ENCODE peak calls at places on chromosomes 13 and 19, in eight cellular contexts. One of them, this sample, is unnamed.

GRCh38 chr13:77387607-77388200 is 60.8 kb upstream of the MYCBP2 start:
- DNase-seq in fibroblast of pulmonary artery: no peak
- DNase-seq in transverse colon: no peak
- DNase-seq in astrocyte of the spinal cord: no peak
- DNase-seq in spleen: no peak
- DNase-seq in heart left ventricle: no peak
- DNase-seq in mucosa of descending colon: no peak
- DNase-seq in ovary: no peak
- DNase-seq in this sample: no peak

GRCh38 chr19:39448271-39448670 is 2.9 kb downstream of the SUPT5H start:
- DNase-seq in mucosa of descending colon: no peak
- DNase-seq in spleen: peak; percentile 81
- DNase-seq in heart left ventricle: no peak
- DNase-seq in fibroblast of pulmonary artery: no peak
- DNase-seq in transverse colon: no peak
- DNase-seq in astrocyte of the spinal cord: no peak
- DNase-seq in ovary: no peak
- DNase-seq in this sample: no peak

GRCh38 chr19:6725513-6726231 is 5.2 kb upstream of the C3 start:
- DNase-seq in heart left ventricle: no peak
- DNase-seq in ovary: no peak
- DNase-seq in spleen: no peak
- DNase-seq in transverse colon: no peak
- DNase-seq in astrocyte of the spinal cord: no peak
- DNase-seq in fibroblast of pulmonary artery: no peak
- DNase-seq in mucosa of descending colon: no peak
- DNase-seq in this sample: no peak

GRCh38 chr13:48576448-48576993 is 43.6 kb upstream of the RCBTB2 start:
- DNase-seq in fibroblast of pulmonary artery: no peak
- DNase-seq in heart left ventricle: no peak
- DNase-seq in mucosa of descending colon: no peak
- DNase-seq in astrocyte of the spinal cord: no peak
- DNase-seq in transverse colon: no peak
- DNase-seq in spleen: no peak
- DNase-seq in ovary: no peak
- DNase-seq in this sample: no peak

GRCh38 chr19:23787106-23787505 is 28.4 kb upstream of the ZNF681 start:
- DNase-seq in heart left ventricle: no peak
- DNase-seq in fibroblast of pulmonary artery: peak; percentile 4
- DNase-seq in spleen: no peak
- DNase-seq in ovary: no peak
- DNase-seq in mucosa of descending colon: no peak
- DNase-seq in astrocyte of the spinal cord: no peak
- DNase-seq in transverse colon: peak; percentile 37
- DNase-seq in this sample: peak; percentile 49

GRCh38 chr13:112733661-112734379 is 44.0 kb downstream of the ATP11A start:
- DNase-seq in heart left ventricle: no peak
- DNase-seq in mucosa of descending colon: no peak
- DNase-seq in ovary: no peak
- DNase-seq in fibroblast of pulmonary artery: no peak
- DNase-seq in transverse colon: no peak
- DNase-seq in spleen: peak; percentile 25
- DNase-seq in astrocyte of the spinal cord: no peak
- DNase-seq in this sample: no peak

GRCh38 chr13:79646880-79647279 is 165.9 kb downstream of the NDFIP2 start:
- DNase-seq in mucosa of descending colon: no peak
- DNase-seq in ovary: no peak
- DNase-seq in fibroblast of pulmonary artery: no peak
- DNase-seq in heart left ventricle: no peak
- DNase-seq in astrocyte of the spinal cord: no peak
- DNase-seq in transverse colon: no peak
- DNase-seq in spleen: no peak
- DNase-seq in this sample: no peak

GRCh38 chr19:43789029-43789428 is 8.3 kb upstream of the KCNN4 start:
- DNase-seq in fibroblast of pulmonary artery: peak; percentile 72
- DNase-seq in ovary: no peak
- DNase-seq in mucosa of descending colon: no peak
- DNase-seq in transverse colon: no peak
- DNase-seq in spleen: no peak
- DNase-seq in heart left ventricle: no peak
- DNase-seq in astrocyte of the spinal cord: peak; percentile 52
- DNase-seq in this sample: peak; percentile 68

GRCh38 chr19:49042177-49042576 is 1.5 kb upstream of the CGB5 start:
- DNase-seq in heart left ventricle: no peak
- DNase-seq in mucosa of descending colon: no peak
- DNase-seq in astrocyte of the spinal cord: no peak
- DNase-seq in transverse colon: no peak
- DNase-seq in fibroblast of pulmonary artery: no peak
- DNase-seq in spleen: no peak
- DNase-seq in ovary: no peak
- DNase-seq in this sample: peak; percentile 45

GRCh38 chr19:34677386-34678084 is at the start of gene ZNF302:
- DNase-seq in astrocyte of the spinal cord: peak; percentile 99
- DNase-seq in spleen: peak; percentile 98
- DNase-seq in fibroblast of pulmonary artery: peak; percentile 98
- DNase-seq in ovary: peak; percentile 97
- DNase-seq in mucosa of descending colon: peak; percentile 96
- DNase-seq in heart left ventricle: peak; percentile 98
- DNase-seq in transverse colon: peak; percentile 97
- DNase-seq in this sample: peak; percentile 99

GRCh38 chr13:30718661-30719520 is 16.5 kb upstream of the ALOX5AP start:
- DNase-seq in astrocyte of the spinal cord: peak; percentile 90
- DNase-seq in mucosa of descending colon: no peak
- DNase-seq in fibroblast of pulmonary artery: peak; percentile 67
- DNase-seq in transverse colon: no peak
- DNase-seq in spleen: no peak
- DNase-seq in ovary: no peak
- DNase-seq in heart left ventricle: no peak
- DNase-seq in this sample: peak; percentile 95

GRCh38 chr13:102774596-102775375 is 1.2 kb upstream of the TEX30 start:
- DNase-seq in fibroblast of pulmonary artery: no peak
- DNase-seq in transverse colon: no peak
- DNase-seq in astrocyte of the spinal cord: no peak
- DNase-seq in heart left ventricle: no peak
- DNase-seq in spleen: no peak
- DNase-seq in mucosa of descending colon: no peak
- DNase-seq in ovary: no peak
- DNase-seq in this sample: no peak

GRCh38 chr13:99655351-99656091 is 154.2 kb downstream of the TM9SF2 start:
- DNase-seq in spleen: no peak
- DNase-seq in heart left ventricle: no peak
- DNase-seq in mucosa of descending colon: no peak
- DNase-seq in astrocyte of the spinal cord: peak; percentile 58
- DNase-seq in fibroblast of pulmonary artery: no peak
- DNase-seq in transverse colon: no peak
- DNase-seq in ovary: no peak
- DNase-seq in this sample: no peak

GRCh38 chr13:46341112-46341711 is 45.8 kb downstream of the RUBCNL start:
- DNase-seq in heart left ventricle: no peak
- DNase-seq in fibroblast of pulmonary artery: peak; percentile 58
- DNase-seq in mucosa of descending colon: no peak
- DNase-seq in ovary: no peak
- DNase-seq in astrocyte of the spinal cord: peak; percentile 90
- DNase-seq in spleen: no peak
- DNase-seq in transverse colon: no peak
- DNase-seq in this sample: peak; percentile 37

GRCh38 chr13:24615911-24616472 is 64.2 kb upstream of the ATP12A start:
- DNase-seq in ovary: no peak
- DNase-seq in transverse colon: no peak
- DNase-seq in heart left ventricle: no peak
- DNase-seq in spleen: no peak
- DNase-seq in fibroblast of pulmonary artery: no peak
- DNase-seq in astrocyte of the spinal cord: no peak
- DNase-seq in mucosa of descending colon: no peak
- DNase-seq in this sample: no peak

GRCh38 chr19:27793128-27793643 is 1419.8 kb downstream of the UQCRFS1 start:
- DNase-seq in fibroblast of pulmonary artery: peak; percentile 67
- DNase-seq in mucosa of descending colon: peak; percentile 84
- DNase-seq in astrocyte of the spinal cord: peak; percentile 85
- DNase-seq in spleen: peak; percentile 90
- DNase-seq in transverse colon: peak; percentile 88
- DNase-seq in heart left ventricle: peak; percentile 75
- DNase-seq in ovary: peak; percentile 52
- DNase-seq in this sample: peak; percentile 76

GRCh38 chr13:19845758-19846157 is 17.7 kb downstream of the ZMYM5 start:
- DNase-seq in heart left ventricle: no peak
- DNase-seq in fibroblast of pulmonary artery: peak; percentile 97
- DNase-seq in transverse colon: no peak
- DNase-seq in astrocyte of the spinal cord: peak; percentile 97
- DNase-seq in ovary: peak; percentile 54
- DNase-seq in spleen: no peak
- DNase-seq in mucosa of descending colon: no peak
- DNase-seq in this sample: peak; percentile 95

GRCh38 chr19:13215572-13216380 is 65.6 kb downstream of the IER2 start:
- DNase-seq in mucosa of descending colon: no peak
- DNase-seq in heart left ventricle: no peak
- DNase-seq in spleen: no peak
- DNase-seq in fibroblast of pulmonary artery: peak; percentile 61
- DNase-seq in astrocyte of the spinal cord: peak; percentile 21
- DNase-seq in ovary: no peak
- DNase-seq in transverse colon: no peak
- DNase-seq in this sample: peak; percentile 45

DNA sequence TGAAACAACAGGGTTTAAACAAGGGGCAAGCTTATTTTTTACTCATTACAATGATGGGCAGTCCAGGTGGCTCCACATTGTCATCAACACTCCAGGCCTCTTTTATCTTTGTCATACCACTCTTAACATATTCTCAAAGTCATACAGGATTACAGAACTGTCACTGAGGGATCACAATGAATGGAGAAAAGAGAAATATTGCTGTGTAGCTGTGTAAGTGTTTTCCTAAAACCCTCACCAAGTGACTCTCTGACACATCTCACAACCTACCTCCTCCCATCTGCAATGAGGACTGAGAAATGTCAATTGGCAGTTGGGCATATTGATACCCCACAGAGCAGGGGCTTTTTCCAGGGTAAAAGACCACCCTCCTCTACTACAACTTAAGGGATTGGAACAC is 562.1 kb downstream of the TBC1D4 start:
- DNase-seq in astrocyte of the spinal cord: no peak
- DNase-seq in heart left ventricle: no peak
- DNase-seq in spleen: no peak
- DNase-seq in transverse colon: no peak
- DNase-seq in ovary: no peak
- DNase-seq in fibroblast of pulmonary artery: no peak
- DNase-seq in mucosa of descending colon: no peak
- DNase-seq in this sample: no peak
- TF ChIP-seq CTCF in astrocyte of the spinal cord: no peak
- TF ChIP-seq CTCF in heart left ventricle: no peak
- TF ChIP-seq CTCF in spleen: no peak
- TF ChIP-seq CTCF in transverse colon: no peak
- TF ChIP-seq CTCF in ovary: no peak
- TF ChIP-seq CTCF in fibroblast of pulmonary artery: no peak
- TF ChIP-seq CTCF in mucosa of descending colon: no peak
- TF ChIP-seq CTCF in this sample: no peak

GRCh38 chr19:8505680-8506401 is 3.4 kb upstream of the PRAM1 start:
- DNase-seq in transverse colon: peak; percentile 82
- DNase-seq in fibroblast of pulmonary artery: peak; percentile 67
- DNase-seq in heart left ventricle: peak; percentile 90
- DNase-seq in spleen: peak; percentile 94
- DNase-seq in ovary: peak; percentile 82
- DNase-seq in mucosa of descending colon: peak; percentile 87
- DNase-seq in astrocyte of the spinal cord: peak; percentile 63
- DNase-seq in this sample: peak; percentile 69
- H3K4me3 ChIP-seq in transverse colon: peak overlapping the region; percentile 48
- H3K4me3 ChIP-seq in fibroblast of pulmonary artery: peak overlapping the region; percentile 61
- H3K4me3 ChIP-seq in heart left ventricle: peak overlapping the region; percentile 32
- H3K4me3 ChIP-seq in spleen: peak overlapping the region; percentile 69
- H3K4me3 ChIP-seq in ovary: peak overlapping the region; percentile 45
- H3K4me3 ChIP-seq in mucosa of descending colon: no peak overlapping the region
- H3K4me3 ChIP-seq in astrocyte of the spinal cord: peak overlapping the region; percentile 49
- H3K4me3 ChIP-seq in this sample: peak overlapping the region; percentile 54

GRCh38 chr13:37360556-37360955 is 238.0 kb downstream of the POSTN start:
- DNase-seq in heart left ventricle: no peak
- DNase-seq in astrocyte of the spinal cord: peak; percentile 13
- DNase-seq in fibroblast of pulmonary artery: peak; percentile 66
- DNase-seq in mucosa of descending colon: no peak
- DNase-seq in transverse colon: no peak
- DNase-seq in ovary: no peak
- DNase-seq in spleen: no peak
- DNase-seq in this sample: peak; percentile 69

GRCh38 chr13:37369618-37370017 is 228.9 kb downstream of the POSTN start:
- DNase-seq in mucosa of descending colon: no peak
- DNase-seq in spleen: no peak
- DNase-seq in heart left ventricle: no peak
- DNase-seq in transverse colon: no peak
- DNase-seq in ovary: no peak
- DNase-seq in fibroblast of pulmonary artery: peak; percentile 53
- DNase-seq in astrocyte of the spinal cord: peak; percentile 12
- DNase-seq in this sample: peak; percentile 49

GRCh38 chr13:37364024-37364423 is 234.5 kb downstream of the POSTN start:
- DNase-seq in astrocyte of the spinal cord: no peak
- DNase-seq in heart left ventricle: no peak
- DNase-seq in fibroblast of pulmonary artery: peak; percentile 21
- DNase-seq in transverse colon: no peak
- DNase-seq in spleen: no peak
- DNase-seq in mucosa of descending colon: no peak
- DNase-seq in ovary: no peak
- DNase-seq in this sample: peak; percentile 35

GRCh38 chr13:37361608-37362007 is 237.0 kb downstream of the POSTN start:
- DNase-seq in astrocyte of the spinal cord: no peak
- DNase-seq in spleen: no peak
- DNase-seq in fibroblast of pulmonary artery: no peak
- DNase-seq in heart left ventricle: no peak
- DNase-seq in mucosa of descending colon: no peak
- DNase-seq in ovary: no peak
- DNase-seq in transverse colon: no peak
- DNase-seq in this sample: no peak

GRCh38 chr13:37365496-37365895 is 233.1 kb downstream of the POSTN start:
- DNase-seq in mucosa of descending colon: no peak
- DNase-seq in ovary: no peak
- DNase-seq in spleen: no peak
- DNase-seq in heart left ventricle: no peak
- DNase-seq in fibroblast of pulmonary artery: no peak
- DNase-seq in transverse colon: no peak
- DNase-seq in astrocyte of the spinal cord: no peak
- DNase-seq in this sample: no peak
- TF ChIP-seq CTCF in mucosa of descending colon: no peak
- TF ChIP-seq CTCF in ovary: no peak
- TF ChIP-seq CTCF in spleen: no peak
- TF ChIP-seq CTCF in heart left ventricle: no peak
- TF ChIP-seq CTCF in fibroblast of pulmonary artery: no peak
- TF ChIP-seq CTCF in transverse colon: no peak
- TF ChIP-seq CTCF in astrocyte of the spinal cord: no peak
- TF ChIP-seq CTCF in this sample: no peak

DNA sequence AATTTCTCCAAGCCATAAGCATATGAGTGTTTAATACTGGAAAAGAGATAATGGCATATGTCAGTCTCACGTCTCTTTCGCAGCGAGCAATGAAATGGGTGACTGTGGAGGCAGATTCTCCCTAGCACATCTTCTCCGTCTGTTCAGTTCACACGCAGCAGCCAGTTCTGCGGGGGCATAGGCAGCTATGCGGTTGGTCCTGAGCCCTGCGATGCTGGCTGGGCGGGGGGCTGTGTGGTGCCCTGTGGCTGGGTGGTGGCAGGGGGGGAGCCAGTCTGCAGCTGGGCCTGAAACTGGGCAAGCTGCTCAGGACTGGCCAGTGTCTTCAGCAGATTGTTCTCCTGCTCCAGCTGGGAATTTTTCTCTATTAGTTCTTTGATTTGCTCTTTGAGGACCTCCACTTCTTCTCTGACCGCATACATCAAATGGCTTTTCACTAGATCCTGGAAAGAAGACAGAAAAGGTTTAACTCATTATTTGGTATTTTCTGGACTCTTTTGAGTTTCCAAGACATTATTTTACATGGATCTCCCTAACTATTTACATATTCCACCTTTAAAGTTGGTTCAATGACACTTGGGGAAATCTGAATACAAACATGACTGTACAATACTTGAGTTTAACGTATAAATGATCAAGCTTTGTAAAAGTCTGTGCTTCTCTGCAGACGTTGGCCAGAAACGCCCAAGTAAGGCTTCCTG is 61.0 kb downstream of the SERP2 start:
- DNase-seq in transverse colon: no peak
- DNase-seq in astrocyte of the spinal cord: no peak
- DNase-seq in spleen: peak; percentile 83
- DNase-seq in fibroblast of pulmonary artery: no peak
- DNase-seq in ovary: peak; percentile 41
- DNase-seq in heart left ventricle: no peak
- DNase-seq in mucosa of descending colon: peak; percentile 56
- DNase-seq in this sample: no peak
- H3K4me3 ChIP-seq in transverse colon: peak overlapping the region; percentile 52
- H3K4me3 ChIP-seq in astrocyte of the spinal cord: peak overlapping the region; percentile 90
- H3K4me3 ChIP-seq in spleen: peak overlapping the region; percentile 50
- H3K4me3 ChIP-seq in fibroblast of pulmonary artery: peak overlapping the region; percentile 86
- H3K4me3 ChIP-seq in ovary: peak overlapping the region; percentile 66
- H3K4me3 ChIP-seq in heart left ventricle: peak overlapping the region; percentile 85
- H3K4me3 ChIP-seq in mucosa of descending colon: peak overlapping the region; percentile 18
- H3K4me3 ChIP-seq in this sample: peak overlapping the region; percentile 63